ENCODE peak calls at places on chromosomes 12 and 14, in five cellular contexts. One of them, this sample, is unnamed.

GRCh38 chr12:44584625-44585024 is 291.5 kb downstream of the NELL2 start:
- DNase-seq in endothelial cell: no peak
- DNase-seq in fibroblast of lung: no peak
- DNase-seq in body of pancreas: no peak
- DNase-seq in osteocyte: no peak
- DNase-seq in this sample: no peak

GRCh38 chr14:23300687-23301223 is 1.9 kb downstream of the PPP1R3E start:
- DNase-seq in fibroblast of lung: no peak
- DNase-seq in body of pancreas: peak; percentile 35
- DNase-seq in endothelial cell: no peak
- DNase-seq in osteocyte: no peak
- DNase-seq in this sample: no peak

GRCh38 chr14:60922050-60922449 is 58.8 kb downstream of the TRMT5 start:
- DNase-seq in osteocyte: no peak
- DNase-seq in fibroblast of lung: peak; percentile 55
- DNase-seq in endothelial cell: no peak
- DNase-seq in body of pancreas: no peak
- DNase-seq in this sample: no peak

GRCh38 chr12:50955697-50956096 is 3.4 kb downstream of the HIGD1C start:
- DNase-seq in endothelial cell: no peak
- DNase-seq in osteocyte: no peak
- DNase-seq in body of pancreas: no peak
- DNase-seq in fibroblast of lung: no peak
- DNase-seq in this sample: no peak

GRCh38 chr12:124939428-124940142 is 25.1 kb upstream of the UBC start:
- DNase-seq in osteocyte: peak; percentile 96
- DNase-seq in body of pancreas: peak; percentile 91
- DNase-seq in fibroblast of lung: peak; percentile 98
- DNase-seq in endothelial cell: peak; percentile 89
- DNase-seq in this sample: peak; percentile 93

GRCh38 chr12:57107456-57107855 is 3.7 kb downstream of the STAT6 start:
- DNase-seq in endothelial cell: no peak
- DNase-seq in osteocyte: no peak
- DNase-seq in fibroblast of lung: no peak
- DNase-seq in body of pancreas: no peak
- DNase-seq in this sample: no peak

GRCh38 chr14:72907886-72908285 is 14.0 kb upstream of the DPF3 start:
- DNase-seq in osteocyte: no peak
- DNase-seq in endothelial cell: no peak
- DNase-seq in fibroblast of lung: peak; percentile 49
- DNase-seq in body of pancreas: no peak
- DNase-seq in this sample: no peak

GRCh38 chr12:18861287-18861858 is 123.5 kb downstream of the CAPZA3 start:
- DNase-seq in osteocyte: no peak
- DNase-seq in endothelial cell: no peak
- DNase-seq in body of pancreas: no peak
- DNase-seq in fibroblast of lung: peak; percentile 65
- DNase-seq in this sample: no peak

GRCh38 chr14:34714320-34715107 is at the start of gene CFL2:
- DNase-seq in body of pancreas: peak; percentile 84
- DNase-seq in osteocyte: peak; percentile 90
- DNase-seq in endothelial cell: peak; percentile 72
- DNase-seq in fibroblast of lung: peak; percentile 65
- DNase-seq in this sample: no peak

GRCh38 chr14:80784824-80785223 is 156.7 kb downstream of the CEP128 start:
- DNase-seq in endothelial cell: no peak
- DNase-seq in osteocyte: no peak
- DNase-seq in body of pancreas: no peak
- DNase-seq in fibroblast of lung: peak; percentile 55
- DNase-seq in this sample: peak; percentile 29

GRCh38 chr12:13074396-13075113 is 28.9 kb downstream of the GSG1 start:
- DNase-seq in body of pancreas: no peak
- DNase-seq in fibroblast of lung: no peak
- DNase-seq in endothelial cell: no peak
- DNase-seq in osteocyte: no peak
- DNase-seq in this sample: no peak

GRCh38 chr12:28998662-28999120 is 150.4 kb upstream of the FAR2 start:
- DNase-seq in fibroblast of lung: peak; percentile 53
- DNase-seq in osteocyte: no peak
- DNase-seq in body of pancreas: no peak
- DNase-seq in endothelial cell: peak; percentile 33
- DNase-seq in this sample: peak; percentile 41

GRCh38 chr12:51077930-51078329 is 5.5 kb downstream of the CSRNP2 start:
- DNase-seq in fibroblast of lung: peak; percentile 27
- DNase-seq in endothelial cell: no peak
- DNase-seq in body of pancreas: no peak
- DNase-seq in osteocyte: no peak
- DNase-seq in this sample: no peak

GRCh38 chr14:89625208-89625987 is 208.4 kb upstream of the FOXN3 start:
- DNase-seq in endothelial cell: no peak
- DNase-seq in fibroblast of lung: peak; percentile 65
- DNase-seq in osteocyte: no peak
- DNase-seq in body of pancreas: no peak
- DNase-seq in this sample: no peak

GRCh38 chr12:117063162-117063911 is 35.9 kb downstream of the TESC start:
- DNase-seq in fibroblast of lung: no peak
- DNase-seq in osteocyte: no peak
- DNase-seq in body of pancreas: peak; percentile 37
- DNase-seq in endothelial cell: no peak
- DNase-seq in this sample: no peak

GRCh38 chr14:72594099-72594901 is 299.6 kb downstream of the DPF3 start:
- DNase-seq in fibroblast of lung: no peak
- DNase-seq in osteocyte: no peak
- DNase-seq in body of pancreas: no peak
- DNase-seq in endothelial cell: no peak
- DNase-seq in this sample: no peak

GRCh38 chr14:96754845-96755184 is 42.4 kb upstream of the VRK1 start:
- DNase-seq in endothelial cell: no peak
- DNase-seq in osteocyte: no peak
- DNase-seq in fibroblast of lung: no peak
- DNase-seq in body of pancreas: no peak
- DNase-seq in this sample: no peak

GRCh38 chr14:55553791-55554190 is 26.2 kb upstream of the KTN1 start:
- DNase-seq in endothelial cell: no peak
- DNase-seq in fibroblast of lung: no peak
- DNase-seq in body of pancreas: no peak
- DNase-seq in osteocyte: no peak
- DNase-seq in this sample: no peak

GRCh38 chr12:27068863-27069262 is 13.5 kb downstream of the C12orf71 start:
- DNase-seq in body of pancreas: no peak
- DNase-seq in osteocyte: no peak
- DNase-seq in endothelial cell: no peak
- DNase-seq in fibroblast of lung: no peak
- DNase-seq in this sample: no peak

GRCh38 chr12:101424620-101425019 is 17.0 kb upstream of the ARL1 start:
- DNase-seq in endothelial cell: no peak
- DNase-seq in body of pancreas: no peak
- DNase-seq in osteocyte: no peak
- DNase-seq in fibroblast of lung: no peak
- DNase-seq in this sample: no peak

GRCh38 chr14:71403673-71404072 is 496.4 kb downstream of the PCNX1 start:
- DNase-seq in endothelial cell: peak; percentile 6
- DNase-seq in fibroblast of lung: peak; percentile 27
- DNase-seq in osteocyte: no peak
- DNase-seq in body of pancreas: no peak
- DNase-seq in this sample: no peak

GRCh38 chr12:55934343-55934742 is 3.4 kb downstream of the DGKA start:
- DNase-seq in body of pancreas: no peak
- DNase-seq in fibroblast of lung: no peak
- DNase-seq in osteocyte: no peak
- DNase-seq in endothelial cell: no peak
- DNase-seq in this sample: no peak

GRCh38 chr12:59891180-59891579 is 295.4 kb downstream of the SLC16A7 start:
- DNase-seq in endothelial cell: no peak
- DNase-seq in osteocyte: no peak
- DNase-seq in fibroblast of lung: no peak
- DNase-seq in body of pancreas: no peak
- DNase-seq in this sample: no peak

GRCh38 chr12:50686976-50687375 is 76.9 kb upstream of the ATF1 start:
- DNase-seq in fibroblast of lung: no peak
- DNase-seq in endothelial cell: no peak
- DNase-seq in osteocyte: no peak
- DNase-seq in body of pancreas: no peak
- DNase-seq in this sample: no peak

GRCh38 chr12:79761341-79761740 is 70.6 kb upstream of the PAWR start:
- DNase-seq in endothelial cell: no peak
- DNase-seq in osteocyte: no peak
- DNase-seq in fibroblast of lung: peak; percentile 28
- DNase-seq in body of pancreas: no peak
- DNase-seq in this sample: no peak

GRCh38 chr12:85489194-85489593 is 209.2 kb downstream of the ALX1 start:
- DNase-seq in osteocyte: no peak
- DNase-seq in endothelial cell: no peak
- DNase-seq in body of pancreas: no peak
- DNase-seq in fibroblast of lung: no peak
- DNase-seq in this sample: no peak

GRCh38 chr12:63163542-63163941 is 12.5 kb upstream of the AVPR1A start:
- DNase-seq in endothelial cell: no peak
- DNase-seq in fibroblast of lung: no peak
- DNase-seq in osteocyte: no peak
- DNase-seq in body of pancreas: no peak
- DNase-seq in this sample: no peak

GRCh38 chr14:81330619-81331122 is 69.5 kb downstream of the STON2 start:
- DNase-seq in endothelial cell: no peak
- DNase-seq in body of pancreas: no peak
- DNase-seq in fibroblast of lung: no peak
- DNase-seq in osteocyte: no peak
- DNase-seq in this sample: no peak

GRCh38 chr14:51575225-51576111 is 76.2 kb upstream of the FRMD6 start:
- DNase-seq in body of pancreas: no peak
- DNase-seq in endothelial cell: no peak
- DNase-seq in fibroblast of lung: no peak
- DNase-seq in osteocyte: no peak
- DNase-seq in this sample: no peak

GRCh38 chr12:69583203-69583602 is 2.1 kb upstream of the CCT2 start:
- DNase-seq in endothelial cell: no peak
- DNase-seq in osteocyte: no peak
- DNase-seq in body of pancreas: no peak
- DNase-seq in fibroblast of lung: no peak
- DNase-seq in this sample: no peak

GRCh38 chr12:71060426-71060825 is 97.4 kb downstream of the TSPAN8 start:
- DNase-seq in endothelial cell: no peak
- DNase-seq in body of pancreas: no peak
- DNase-seq in osteocyte: no peak
- DNase-seq in fibroblast of lung: no peak
- DNase-seq in this sample: no peak

DNA sequence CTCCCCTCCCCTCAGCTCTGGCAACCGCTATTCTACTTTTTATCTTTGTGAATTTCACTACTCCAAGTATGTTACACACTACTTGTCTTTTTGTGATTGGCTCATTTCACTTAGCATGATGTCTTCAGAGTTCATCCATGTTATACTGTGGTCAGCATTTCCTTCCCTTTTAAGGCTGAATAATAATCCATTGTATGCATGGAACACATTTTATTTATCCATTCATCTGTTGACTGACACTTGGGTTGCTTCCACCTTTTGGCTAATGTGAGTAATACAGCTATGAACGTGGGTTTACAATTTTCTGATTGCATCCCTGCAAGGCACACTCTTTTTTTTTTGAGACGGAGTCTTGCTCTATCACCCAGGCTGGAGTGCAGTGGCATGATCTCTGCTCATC is 53.0 kb upstream of the FUT8 start:
- DNase-seq in fibroblast of lung: peak; percentile 78
- DNase-seq in body of pancreas: no peak
- DNase-seq in osteocyte: no peak
- DNase-seq in endothelial cell: no peak
- DNase-seq in this sample: no peak
- TF ChIP-seq CTCF in fibroblast of lung: no peak
- TF ChIP-seq CTCF in body of pancreas: no peak
- TF ChIP-seq CTCF in osteocyte: peak; percentile 16
- TF ChIP-seq CTCF in endothelial cell: no peak
- TF ChIP-seq CTCF in this sample: no peak

GRCh38 chr12:61654698-61655097 is 605.5 kb upstream of the USP15 start:
- DNase-seq in osteocyte: no peak
- DNase-seq in body of pancreas: peak; percentile 1
- DNase-seq in endothelial cell: no peak
- DNase-seq in fibroblast of lung: no peak
- DNase-seq in this sample: no peak
- TF ChIP-seq CTCF in osteocyte: no peak
- TF ChIP-seq CTCF in body of pancreas: no peak
- TF ChIP-seq CTCF in endothelial cell: no peak
- TF ChIP-seq CTCF in fibroblast of lung: no peak
- TF ChIP-seq CTCF in this sample: no peak

GRCh38 chr12:46110220-46110700 is 119.9 kb upstream of the SCAF11 start:
- DNase-seq in endothelial cell: no peak
- DNase-seq in body of pancreas: peak; percentile 35
- DNase-seq in osteocyte: no peak
- DNase-seq in fibroblast of lung: no peak
- DNase-seq in this sample: no peak

GRCh38 chr12:46111727-46112126 is 121.4 kb upstream of the SCAF11 start:
- DNase-seq in endothelial cell: no peak
- DNase-seq in fibroblast of lung: no peak
- DNase-seq in osteocyte: no peak
- DNase-seq in body of pancreas: no peak
- DNase-seq in this sample: no peak

GRCh38 chr12:46109343-46110219 is 119.2 kb upstream of the SCAF11 start:
- DNase-seq in fibroblast of lung: no peak
- DNase-seq in osteocyte: no peak
- DNase-seq in body of pancreas: no peak
- DNase-seq in endothelial cell: no peak
- DNase-seq in this sample: no peak

GRCh38 chr12:46112364-46112763 is 122.0 kb upstream of the SCAF11 start:
- DNase-seq in osteocyte: no peak
- DNase-seq in endothelial cell: no peak
- DNase-seq in body of pancreas: no peak
- DNase-seq in fibroblast of lung: no peak
- DNase-seq in this sample: no peak

GRCh38 chr12:46110928-46111699 is 120.7 kb upstream of the SCAF11 start:
- DNase-seq in fibroblast of lung: no peak
- DNase-seq in osteocyte: no peak
- DNase-seq in body of pancreas: no peak
- DNase-seq in endothelial cell: no peak
- DNase-seq in this sample: no peak
- TF ChIP-seq CTCF in fibroblast of lung: peak; percentile 8
- TF ChIP-seq CTCF in osteocyte: no peak
- TF ChIP-seq CTCF in body of pancreas: no peak
- TF ChIP-seq CTCF in endothelial cell: peak; percentile 20
- TF ChIP-seq CTCF in this sample: peak; percentile 7

DNA sequence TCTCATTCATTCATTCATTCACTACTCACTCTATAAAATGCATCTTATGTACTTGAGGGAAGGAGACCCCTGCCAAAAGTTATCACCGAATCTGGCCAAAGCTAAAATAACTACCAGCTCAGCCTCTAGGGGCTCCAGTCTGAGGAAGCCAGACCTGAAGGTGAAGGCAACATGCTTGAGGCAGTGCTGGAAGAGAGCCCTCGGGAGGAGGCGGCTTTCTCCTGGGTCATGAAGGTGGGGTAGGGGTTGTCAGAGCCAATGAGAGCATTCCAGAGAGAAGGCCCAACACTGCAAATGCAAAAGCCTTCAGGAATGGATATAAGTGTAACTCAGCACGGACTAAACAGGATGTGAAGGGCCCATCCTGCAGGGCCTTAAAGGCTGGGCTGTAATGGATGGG is 62.4 kb downstream of the GSC start:
- DNase-seq in osteocyte: no peak
- DNase-seq in body of pancreas: no peak
- DNase-seq in fibroblast of lung: no peak
- DNase-seq in endothelial cell: no peak
- DNase-seq in this sample: no peak
- TF ChIP-seq CTCF in osteocyte: peak; percentile 22
- TF ChIP-seq CTCF in body of pancreas: no peak
- TF ChIP-seq CTCF in fibroblast of lung: no peak
- TF ChIP-seq CTCF in endothelial cell: no peak
- TF ChIP-seq CTCF in this sample: no peak